ENCODE peak calls at places on chromosomes 13 and 19, in six cellular contexts. One of them, this sample, is unnamed.
A peak's percentile ranks its signal among the peaks of the same experiment; 100 is the strongest.

GRCh38 chr13:59447846-59448620 is 715.7 kb downstream of the DIAPH3 start:
- DNase-seq in HCT116: no peak
- DNase-seq in GM23338: peak; percentile 98
- DNase-seq in GM13976: no peak
- DNase-seq in cardiac muscle cell: no peak
- DNase-seq in adrenal gland: no peak
- DNase-seq in this sample: no peak

GRCh38 chr19:44303305-44303704 is 1.5 kb downstream of the ZNF235 start:
- DNase-seq in HCT116: no peak
- DNase-seq in GM23338: no peak
- DNase-seq in GM13976: no peak
- DNase-seq in cardiac muscle cell: no peak
- DNase-seq in adrenal gland: no peak
- DNase-seq in this sample: no peak

GRCh38 chr13:106533101-106533939 is 2.1 kb downstream of the EFNB2 start:
- DNase-seq in HCT116: no peak
- DNase-seq in GM23338: peak; percentile 88
- DNase-seq in GM13976: peak; percentile 50
- DNase-seq in cardiac muscle cell: peak; percentile 92
- DNase-seq in adrenal gland: peak; percentile 81
- DNase-seq in this sample: no peak

GRCh38 chr19:7515471-7516226 is at the start of gene ZNF358:
- DNase-seq in HCT116: no peak
- DNase-seq in GM23338: peak; percentile 93
- DNase-seq in GM13976: peak; percentile 96
- DNase-seq in cardiac muscle cell: peak; percentile 90
- DNase-seq in adrenal gland: peak; percentile 79
- DNase-seq in this sample: no peak

GRCh38 chr13:30299746-30300145 is 7.6 kb downstream of the KATNAL1 start:
- DNase-seq in HCT116: no peak
- DNase-seq in GM23338: no peak
- DNase-seq in GM13976: no peak
- DNase-seq in cardiac muscle cell: no peak
- DNase-seq in adrenal gland: no peak
- DNase-seq in this sample: no peak

GRCh38 chr13:59368652-59369051 is 795.1 kb downstream of the DIAPH3 start:
- DNase-seq in HCT116: no peak
- DNase-seq in GM23338: no peak
- DNase-seq in GM13976: no peak
- DNase-seq in cardiac muscle cell: no peak
- DNase-seq in adrenal gland: no peak
- DNase-seq in this sample: no peak

GRCh38 chr19:38765214-38765613 is 8.1 kb downstream of the LGALS7 start:
- DNase-seq in HCT116: no peak
- DNase-seq in GM23338: no peak
- DNase-seq in GM13976: no peak
- DNase-seq in cardiac muscle cell: no peak
- DNase-seq in adrenal gland: no peak
- DNase-seq in this sample: no peak

GRCh38 chr19:2537544-2537943 is 61.6 kb downstream of the GADD45B start:
- DNase-seq in HCT116: no peak
- DNase-seq in GM23338: no peak
- DNase-seq in GM13976: no peak
- DNase-seq in cardiac muscle cell: no peak
- DNase-seq in adrenal gland: no peak
- DNase-seq in this sample: no peak

GRCh38 chr19:51514866-51515481 is 13.4 kb upstream of the SIGLEC12 start:
- DNase-seq in HCT116: peak; percentile 47
- DNase-seq in GM23338: peak; percentile 82
- DNase-seq in GM13976: peak; percentile 69
- DNase-seq in cardiac muscle cell: peak; percentile 51
- DNase-seq in adrenal gland: no peak
- DNase-seq in this sample: no peak

GRCh38 chr19:55080121-55080914 is 4.6 kb downstream of the EPS8L1 start:
- DNase-seq in HCT116: peak; percentile 84
- DNase-seq in GM23338: peak; percentile 91
- DNase-seq in GM13976: peak; percentile 82
- DNase-seq in cardiac muscle cell: peak; percentile 75
- DNase-seq in adrenal gland: peak; percentile 78
- DNase-seq in this sample: no peak

GRCh38 chr13:99374994-99375805 is 68.0 kb upstream of the GPR183 start:
- DNase-seq in HCT116: no peak
- DNase-seq in GM23338: no peak
- DNase-seq in GM13976: peak; percentile 67
- DNase-seq in cardiac muscle cell: no peak
- DNase-seq in adrenal gland: no peak
- DNase-seq in this sample: no peak

GRCh38 chr13:82654851-82655517 is 1227.3 kb downstream of the SLITRK1 start:
- DNase-seq in HCT116: no peak
- DNase-seq in GM23338: no peak
- DNase-seq in GM13976: no peak
- DNase-seq in cardiac muscle cell: no peak
- DNase-seq in adrenal gland: peak; percentile 47
- DNase-seq in this sample: peak; percentile 71

GRCh38 chr19:45391346-45391745 is 13.5 kb downstream of the PPP1R13L start:
- DNase-seq in HCT116: no peak
- DNase-seq in GM23338: peak; percentile 76
- DNase-seq in GM13976: peak; percentile 31
- DNase-seq in cardiac muscle cell: no peak
- DNase-seq in adrenal gland: no peak
- DNase-seq in this sample: no peak

GRCh38 chr13:42707003-42707402 is 74.4 kb upstream of the FAM216B start:
- DNase-seq in HCT116: no peak
- DNase-seq in GM23338: no peak
- DNase-seq in GM13976: no peak
- DNase-seq in cardiac muscle cell: no peak
- DNase-seq in adrenal gland: no peak
- DNase-seq in this sample: no peak

DNA sequence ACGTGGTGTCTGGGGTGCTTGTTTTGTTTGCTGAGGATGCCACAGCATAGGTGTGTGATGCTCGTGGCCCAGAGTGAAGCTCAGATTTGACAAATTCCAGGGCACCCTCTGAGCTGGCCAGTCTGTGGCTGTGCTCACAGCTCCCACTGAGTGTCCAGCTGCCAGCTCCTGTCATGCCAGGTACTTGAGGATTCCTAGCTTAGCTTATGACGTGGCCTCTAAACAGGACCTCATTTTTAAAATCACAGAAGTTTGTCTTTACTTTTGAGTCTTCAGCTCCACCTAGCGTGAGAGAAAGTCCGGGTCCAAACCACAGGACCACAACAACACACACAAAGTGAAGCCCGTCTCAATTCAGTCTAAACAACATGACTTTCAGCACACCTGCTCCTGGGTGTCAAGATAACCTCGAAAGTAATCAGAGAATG is 117.3 kb downstream of the RAB20 start:
- DNase-seq in HCT116: peak; percentile 8
- DNase-seq in GM23338: no peak
- DNase-seq in GM13976: peak; percentile 57
- DNase-seq in cardiac muscle cell: no peak
- DNase-seq in adrenal gland: peak; percentile 55
- DNase-seq in this sample: no peak
- TF ChIP-seq CTCF in HCT116: peak; percentile 32
- TF ChIP-seq CTCF in GM23338: no peak
- TF ChIP-seq CTCF in GM13976: peak; percentile 41
- TF ChIP-seq CTCF in cardiac muscle cell: peak; percentile 38
- TF ChIP-seq CTCF in adrenal gland: peak; percentile 44
- TF ChIP-seq CTCF in this sample: peak; percentile 66

DNA sequence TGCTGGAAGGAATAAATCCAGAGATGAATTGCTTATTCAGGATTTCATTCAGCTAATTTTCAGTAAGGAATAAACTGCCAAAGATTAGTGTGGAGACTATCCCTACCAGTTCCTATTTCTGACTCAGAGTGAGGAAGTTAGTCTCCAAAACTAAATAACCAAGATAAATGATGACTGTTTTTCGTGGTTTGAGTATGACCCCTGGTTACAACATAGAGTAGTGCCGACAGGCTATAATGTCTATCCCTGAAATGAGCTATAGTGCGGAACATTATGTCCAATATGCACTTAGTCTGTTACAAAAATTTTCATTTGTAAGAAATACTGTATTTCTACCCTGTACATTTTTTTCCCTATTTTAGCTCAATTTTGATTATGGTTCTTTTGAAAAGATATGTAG is 51.4 kb downstream of the NBEA start:
- DNase-seq in HCT116: no peak
- DNase-seq in GM23338: no peak
- DNase-seq in GM13976: no peak
- DNase-seq in cardiac muscle cell: no peak
- DNase-seq in adrenal gland: no peak
- DNase-seq in this sample: no peak
- TF ChIP-seq CTCF in HCT116: no peak
- TF ChIP-seq CTCF in GM23338: no peak
- TF ChIP-seq CTCF in GM13976: no peak
- TF ChIP-seq CTCF in cardiac muscle cell: peak; percentile 24
- TF ChIP-seq CTCF in adrenal gland: no peak
- TF ChIP-seq CTCF in this sample: peak; percentile 11

GRCh38 chr19:41933131-41933458 is 4.8 kb upstream of the ERFL start:
- DNase-seq in HCT116: no peak
- DNase-seq in GM23338: no peak
- DNase-seq in GM13976: no peak
- DNase-seq in cardiac muscle cell: no peak
- DNase-seq in adrenal gland: no peak
- DNase-seq in this sample: no peak

GRCh38 chr19:41932259-41933130 is 4.2 kb upstream of the ERFL start:
- DNase-seq in HCT116: no peak
- DNase-seq in GM23338: peak; percentile 45
- DNase-seq in GM13976: no peak
- DNase-seq in cardiac muscle cell: no peak
- DNase-seq in adrenal gland: no peak
- DNase-seq in this sample: no peak

GRCh38 chr19:41929536-41930071 is 1.4 kb upstream of the ERFL start:
- DNase-seq in HCT116: no peak
- DNase-seq in GM23338: peak; percentile 53
- DNase-seq in GM13976: no peak
- DNase-seq in cardiac muscle cell: no peak
- DNase-seq in adrenal gland: no peak
- DNase-seq in this sample: no peak

GRCh38 chr19:41930322-41930722 is 2.1 kb upstream of the ERFL start:
- DNase-seq in HCT116: no peak
- DNase-seq in GM23338: no peak
- DNase-seq in GM13976: no peak
- DNase-seq in cardiac muscle cell: no peak
- DNase-seq in adrenal gland: no peak
- DNase-seq in this sample: no peak

GRCh38 chr19:41930926-41931592 is 2.8 kb upstream of the ERFL start:
- DNase-seq in HCT116: no peak
- DNase-seq in GM23338: peak; percentile 87
- DNase-seq in GM13976: no peak
- DNase-seq in cardiac muscle cell: no peak
- DNase-seq in adrenal gland: no peak
- DNase-seq in this sample: no peak
- TF ChIP-seq CTCF in HCT116: no peak
- TF ChIP-seq CTCF in GM23338: peak; percentile 70
- TF ChIP-seq CTCF in GM13976: no peak
- TF ChIP-seq CTCF in cardiac muscle cell: peak; percentile 53
- TF ChIP-seq CTCF in adrenal gland: peak; percentile 8
- TF ChIP-seq CTCF in this sample: peak; percentile 72

GRCh38 chr13:113814435-113814821 is 49.4 kb downstream of the GAS6 start:
- DNase-seq in HCT116: no peak
- DNase-seq in GM23338: no peak
- DNase-seq in GM13976: no peak
- DNase-seq in cardiac muscle cell: no peak
- DNase-seq in adrenal gland: no peak
- DNase-seq in this sample: no peak
- TF ChIP-seq CTCF in HCT116: no peak
- TF ChIP-seq CTCF in GM23338: no peak
- TF ChIP-seq CTCF in GM13976: no peak
- TF ChIP-seq CTCF in cardiac muscle cell: no peak
- TF ChIP-seq CTCF in adrenal gland: no peak
- TF ChIP-seq CTCF in this sample: no peak

This sample was measured in chondrocyte.